ENCODE peak calls at places on chromosomes 11 and 22, in ten cellular contexts. N is kidney; O is tibial nerve; M is CD8-positive, alpha-beta T cell; E is PC-3; B is effector memory CD4-positive, alpha-beta T cell; U is neuronal stem cell; L is heart left ventricle; C is naive thymus-derived CD4-positive, alpha-beta T cell; P is adrenal gland. F is an unnamed sample.

GRCh38 chr11:107953506-107953905 is 25.3 kb downstream of the RAB39A start:
- DNase-seq in E (no peak), O (no peak), P (no peak), L (no peak), B (no peak), C (no peak), M (no peak), U (no peak), N (no peak), F (no peak)

GRCh38 chr11:83241291-83241946 is 44.7 kb downstream of the CCDC90B start:
- DNase-seq in B (no peak), C (no peak), E (peak), P (peak), M (no peak), L (peak), O (no peak), N (no peak), U (peak), F (no peak)

GRCh38 chr11:66904055-66904454 is 47.2 kb downstream of the LRFN4 start:
- DNase-seq in U (no peak), C (no peak), L (no peak), O (no peak), M (no peak), E (peak), N (peak), P (no peak), B (no peak), F (no peak)

GRCh38 chr22:43042101-43042780 is 27.3 kb upstream of the PACSIN2 start:
- DNase-seq in M (no peak), P (no peak), O (no peak), B (no peak), L (no peak), N (no peak), E (no peak), U (no peak), C (no peak), F (no peak)

GRCh38 chr11:118082880-118083543 is 3.8 kb downstream of the SMIM35 start:
- DNase-seq in M (no peak), B (no peak), E (no peak), L (no peak), O (no peak), N (no peak), C (no peak), P (peak), U (no peak), F (no peak)

GRCh38 chr11:35388054-35388453 is 31.3 kb downstream of the SLC1A2 start:
- DNase-seq in M (no peak), B (no peak), O (no peak), P (no peak), U (no peak), N (no peak), E (no peak), L (no peak), C (no peak), F (no peak)

GRCh38 chr11:71357414-71357813 is 90.8 kb downstream of the DHCR7 start:
- DNase-seq in P (no peak), C (no peak), E (no peak), B (no peak), L (no peak), M (no peak), U (no peak), N (no peak), O (no peak), F (no peak)

GRCh38 chr11:88195908-88196307 is 20.7 kb upstream of the RAB38 start:
- DNase-seq in M (no peak), C (no peak), P (no peak), U (no peak), B (no peak), E (no peak), L (no peak), N (no peak), O (no peak), F (no peak)

GRCh38 chr11:116162086-116162485 is 610.7 kb downstream of the BUD13 start:
- DNase-seq in P (peak), B (no peak), U (no peak), N (no peak), M (no peak), L (no peak), O (no peak), C (no peak), E (no peak), F (peak)

GRCh38 chr22:23904855-23905254 is 10.7 kb downstream of the MIF start:
- DNase-seq in P (peak), L (peak), E (no peak), O (no peak), U (no peak), M (no peak), C (no peak), N (peak), B (no peak), F (no peak)

GRCh38 chr11:73170140-73170539 is 28.0 kb upstream of the FCHSD2 start:
- DNase-seq in B (no peak), L (no peak), M (no peak), P (no peak), U (no peak), N (no peak), C (no peak), E (no peak), O (no peak), F (no peak)

GRCh38 chr22:49973018-49973965 is 12.7 kb downstream of the PIM3 start:
- DNase-seq in P (peak), M (no peak), O (no peak), E (no peak), L (no peak), C (no peak), U (no peak), N (no peak), B (no peak), F (no peak)

GRCh38 chr11:86069408-86070086 is 663 bp upstream of the PICALM start:
- DNase-seq in N (no peak), B (no peak), C (no peak), U (no peak), P (peak), E (peak), M (no peak), L (peak), O (no peak), F (no peak)

GRCh38 chr11:106086135-106086534 is 8.7 kb downstream of the AASDHPPT start:
- DNase-seq in C (no peak), U (no peak), P (no peak), O (no peak), M (no peak), B (no peak), L (no peak), N (no peak), E (no peak), F (no peak)

GRCh38 chr22:19818264-19819208 is 36.1 kb downstream of the GNB1L start:
- DNase-seq in C (no peak), E (no peak), M (no peak), N (no peak), U (no peak), P (peak), L (no peak), B (no peak), O (no peak), F (no peak)

GRCh38 chr11:93630037-93630436 is 31.4 kb upstream of the CEP295 start:
- DNase-seq in L (no peak), N (no peak), E (no peak), B (no peak), U (no peak), O (no peak), P (no peak), C (no peak), M (no peak), F (no peak)

GRCh38 chr22:44380716-44381500 is 68.2 kb upstream of the SHISAL1 start:
- DNase-seq in O (no peak), N (peak), E (no peak), B (no peak), C (no peak), P (no peak), U (no peak), M (no peak), L (no peak), F (no peak)

GRCh38 chr11:125448136-125448535 is 47.9 kb downstream of the FEZ1 start:
- DNase-seq in C (no peak), P (peak), N (no peak), O (no peak), E (peak), M (no peak), U (no peak), B (no peak), L (no peak), F (no peak)

GRCh38 chr11:17076517-17077239 is 789 bp downstream of the RPS13 start:
- DNase-seq in L (no peak), E (no peak), P (peak), C (no peak), M (no peak), O (no peak), N (peak), U (no peak), B (no peak), F (no peak)
- H3K4me3 ChIP-seq in L (peak), E (peak), P (peak), C (peak), M (peak), O (peak), N (peak), U (peak), B (peak), F (peak)

GRCh38 chr11:2548596-2548995 is 103.8 kb downstream of the KCNQ1 start:
- DNase-seq in N (peak), L (no peak), U (no peak), M (no peak), B (no peak), E (no peak), O (no peak), P (peak), C (no peak), F (no peak)

GRCh38 chr11:2549491-2549875 is 104.7 kb downstream of the KCNQ1 start:
- DNase-seq in U (no peak), P (no peak), O (no peak), E (no peak), L (no peak), C (no peak), M (no peak), N (peak), B (no peak), F (no peak)

GRCh38 chr11:2549876-2550605 is 105.2 kb downstream of the KCNQ1 start:
- DNase-seq in N (peak), C (no peak), L (peak), O (no peak), M (no peak), E (no peak), P (peak), B (no peak), U (no peak), F (no peak)

GRCh38 chr11:2547806-2548205 is 103.0 kb downstream of the KCNQ1 start:
- DNase-seq in P (peak), E (no peak), L (no peak), M (no peak), N (peak), O (peak), C (no peak), U (no peak), B (no peak), F (no peak)

DNA sequence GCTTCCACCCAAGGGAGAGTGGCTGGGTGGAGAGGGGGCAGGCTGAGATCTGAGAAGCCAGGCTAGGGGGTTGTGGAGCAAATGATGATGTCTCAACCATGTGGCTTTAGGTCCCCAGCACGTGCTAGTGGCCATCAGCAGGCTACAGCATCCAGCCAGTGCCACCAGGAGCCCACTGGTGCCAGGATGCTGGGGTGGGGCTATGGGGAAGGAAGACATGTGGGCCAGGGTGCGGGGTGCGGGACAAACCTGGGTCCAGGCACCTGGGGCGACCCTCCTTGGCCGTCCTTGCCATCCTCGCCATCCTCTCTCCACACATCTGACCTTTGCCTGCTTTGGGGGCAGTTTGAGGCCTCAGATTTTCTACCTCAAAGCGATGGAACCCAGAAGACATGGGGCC is 104.3 kb downstream of the KCNQ1 start:
- DNase-seq in N (peak), L (no peak), U (no peak), M (no peak), B (no peak), C (no peak), O (no peak), E (no peak), P (peak), F (no peak)
- H3K27ac ChIP-seq in N (no peak), L (no peak), U (no peak), M (no peak), B (no peak), C (no peak), O (no peak), E (no peak), P (peak), F (no peak)

GRCh38 chr11:31325162-31325561 is 44.4 kb downstream of the DCDC1 start:
- DNase-seq in C (no peak), N (no peak), P (no peak), M (no peak), L (no peak), U (no peak), B (no peak), E (peak), O (no peak), F (no peak)

GRCh38 chr11:31323145-31323544 is 46.4 kb downstream of the DCDC1 start:
- DNase-seq in U (no peak), M (no peak), C (no peak), B (no peak), P (no peak), E (no peak), L (no peak), N (no peak), O (no peak), F (no peak)

GRCh38 chr11:31327417-31327816 is 42.1 kb downstream of the DCDC1 start:
- DNase-seq in B (no peak), P (no peak), E (no peak), N (no peak), M (no peak), U (no peak), L (no peak), O (no peak), C (no peak), F (no peak)

GRCh38 chr11:31328698-31329097 is 40.8 kb downstream of the DCDC1 start:
- DNase-seq in U (no peak), O (no peak), L (no peak), E (no peak), P (no peak), C (no peak), B (no peak), N (no peak), M (no peak), F (no peak)

DNA sequence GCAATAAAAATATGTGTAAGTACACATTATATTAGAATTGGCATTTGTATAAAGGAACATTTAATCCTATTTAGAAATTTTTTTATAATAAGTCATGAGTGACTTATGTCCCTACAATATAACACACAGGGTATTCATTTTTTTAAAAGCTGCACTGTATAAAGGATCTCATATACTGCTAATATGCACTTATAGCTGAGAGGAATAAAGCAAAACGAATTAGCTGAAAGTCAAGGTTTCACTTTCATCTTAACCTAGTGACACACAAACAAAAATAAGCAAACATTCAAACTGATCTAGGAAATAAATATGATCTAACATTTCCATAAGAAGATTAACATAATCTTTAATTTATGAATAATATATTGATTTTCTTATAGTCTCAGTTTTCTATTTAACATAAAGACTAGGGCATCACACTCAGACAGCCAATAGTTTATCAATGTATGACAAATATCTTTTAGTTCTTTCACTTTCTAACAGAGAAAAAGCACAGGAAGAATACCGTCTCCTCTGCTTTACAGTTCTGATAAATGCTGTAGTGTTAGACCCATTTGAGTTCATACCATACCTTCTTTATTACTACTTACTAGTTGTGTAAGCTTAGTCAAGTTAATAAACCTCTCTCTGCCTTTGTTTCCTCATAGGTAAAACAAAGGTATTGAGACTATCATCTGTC is 42.9 kb downstream of the DCDC1 start:
- DNase-seq in B (no peak), M (no peak), U (no peak), L (no peak), O (no peak), P (no peak), C (no peak), N (no peak), E (no peak), F (no peak)
- H3K4me3 ChIP-seq in B (no peak), M (no peak), U (no peak), L (no peak), O (no peak), P (no peak), C (no peak), N (no peak), E (no peak), F (no peak)

GRCh38 chr11:120305286-120305685 is 19.8 kb upstream of the TLCD5 start:
- DNase-seq in U (no peak), C (no peak), P (no peak), L (no peak), B (no peak), O (no peak), M (no peak), E (peak), N (no peak), F (no peak)

GRCh38 chr11:120303004-120303637 is 22.0 kb upstream of the TLCD5 start:
- DNase-seq in L (peak), N (no peak), M (peak), C (peak), U (peak), B (peak), O (peak), P (peak), E (peak), F (no peak)

GRCh38 chr11:120298461-120298860 is 26.6 kb upstream of the TLCD5 start:
- DNase-seq in U (no peak), B (no peak), O (no peak), E (no peak), M (no peak), L (no peak), C (no peak), P (no peak), N (no peak), F (no peak)

GRCh38 chr11:120304526-120304925 is 20.6 kb upstream of the TLCD5 start:
- DNase-seq in P (no peak), B (no peak), C (no peak), U (no peak), N (no peak), M (no peak), E (peak), L (no peak), O (no peak), F (no peak)

GRCh38 chr11:120302001-120302805 is 22.9 kb upstream of the TLCD5 start:
- DNase-seq in O (no peak), P (no peak), C (no peak), U (no peak), N (peak), M (no peak), E (peak), B (no peak), L (no peak), F (no peak)
- H3K27ac ChIP-seq in O (no peak), P (no peak), C (no peak), U (no peak), N (no peak), M (no peak), E (peak), B (no peak), L (no peak), F (no peak)

DNA sequence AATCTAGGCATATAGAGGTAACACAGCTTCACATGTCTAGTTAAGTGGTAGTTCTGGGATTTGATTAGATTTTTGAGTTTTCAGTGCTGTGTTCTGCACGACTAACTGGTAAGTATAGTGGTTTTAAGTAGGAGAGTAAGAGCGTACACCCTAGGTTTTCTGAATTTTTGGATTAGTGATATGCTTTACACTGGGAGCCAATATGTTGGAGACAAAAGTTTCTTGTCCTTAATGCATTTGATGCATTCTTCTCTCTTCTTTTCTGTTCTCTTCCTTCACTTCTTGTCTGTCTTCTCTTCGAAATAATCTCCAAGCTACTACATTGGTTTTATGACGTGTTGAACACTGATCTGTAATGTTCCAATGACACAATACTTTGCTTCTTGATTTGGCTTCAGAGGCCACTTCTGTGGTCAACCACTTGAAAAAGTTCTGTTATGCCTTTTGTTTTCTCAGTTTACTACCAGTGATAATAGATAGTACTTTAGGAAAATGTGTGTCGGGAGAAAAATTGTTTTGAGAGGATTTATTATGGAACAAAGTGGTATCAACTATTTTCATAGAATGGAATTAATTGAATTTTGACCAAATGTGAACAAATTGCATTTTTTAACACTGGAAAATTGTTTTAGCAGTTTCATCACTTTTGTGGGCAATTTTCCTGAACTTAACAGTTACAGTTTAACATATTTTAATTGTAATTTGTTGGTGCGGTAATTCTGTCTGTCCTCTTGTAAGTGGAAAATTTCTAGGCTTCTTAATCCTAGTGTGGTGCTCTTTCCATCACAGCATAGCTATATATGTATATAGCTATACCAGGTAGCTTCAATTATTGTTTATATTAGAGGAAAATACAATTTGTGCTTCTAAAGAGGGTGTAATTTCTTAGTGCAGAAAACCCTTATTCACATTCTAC is 2.6 kb downstream of the PDE3B start:
- DNase-seq in L (no peak), C (no peak), O (no peak), N (no peak), B (no peak), M (no peak), E (no peak), U (no peak), P (no peak), F (no peak)
- H3K4me3 ChIP-seq in L (peak), C (peak), O (peak), N (peak), B (peak), M (peak), E (no peak), U (peak), P (no peak), F (peak)

GRCh38 chr22:30193031-30193794 is 53.3 kb downstream of the LIF start:
- DNase-seq in L (no peak), M (no peak), B (no peak), O (no peak), E (no peak), C (no peak), U (no peak), N (no peak), P (no peak), F (no peak)

GRCh38 chr22:30197389-30197788 is 49.2 kb downstream of the LIF start:
- DNase-seq in M (no peak), C (no peak), O (no peak), B (no peak), P (no peak), U (no peak), N (no peak), L (no peak), E (no peak), F (no peak)

GRCh38 chr22:30196867-30197336 is 49.7 kb downstream of the LIF start:
- DNase-seq in U (no peak), M (no peak), C (no peak), O (no peak), N (no peak), B (no peak), L (no peak), P (no peak), E (no peak), F (no peak)

GRCh38 chr22:30196141-30196866 is 50.3 kb downstream of the LIF start:
- DNase-seq in O (peak), N (peak), P (peak), U (no peak), B (no peak), L (peak), C (no peak), M (no peak), E (peak), F (peak)

GRCh38 chr22:30195245-30196140 is 51.1 kb downstream of the LIF start:
- DNase-seq in O (no peak), P (no peak), U (no peak), C (no peak), B (no peak), N (no peak), M (no peak), L (no peak), E (peak), F (no peak)
- H3K27ac ChIP-seq in O (peak), P (peak), U (no peak), C (no peak), B (no peak), N (peak), M (no peak), L (peak), E (peak), F (peak)

GRCh38 chr11:20164152-20164551 is 3.9 kb upstream of the DBX1 start:
- DNase-seq in P (no peak), U (no peak), O (no peak), N (no peak), B (no peak), C (no peak), M (no peak), L (no peak), E (no peak), F (no peak)
- H3K4me3 ChIP-seq in P (no peak), U (no peak), O (no peak), N (no peak), B (no peak), C (no peak), M (no peak), L (no peak), E (no peak), F (no peak)

F was measured in esophagus muscularis mucosa.